ENCODE peak calls at places on chromosomes 1 and 21, in six cellular contexts. One of them, this sample, is unnamed.

GRCh38 chr1:57112148-57112547 is 146.3 kb upstream of the C8B start:
- DNase-seq in left lung: no peak
- DNase-seq in cardiac muscle cell: no peak
- DNase-seq in BE2C: no peak
- DNase-seq in keratinocyte: no peak
- DNase-seq in tibial artery: no peak
- DNase-seq in this sample: no peak

GRCh38 chr1:156795787-156796186 is 20.9 kb downstream of the SH2D2A start:
- DNase-seq in left lung: no peak
- DNase-seq in cardiac muscle cell: no peak
- DNase-seq in BE2C: no peak
- DNase-seq in keratinocyte: no peak
- DNase-seq in tibial artery: no peak
- DNase-seq in this sample: no peak

GRCh38 chr1:203381151-203381751 is 30.3 kb upstream of the FMOD start:
- DNase-seq in left lung: no peak
- DNase-seq in cardiac muscle cell: no peak
- DNase-seq in BE2C: no peak
- DNase-seq in keratinocyte: no peak
- DNase-seq in tibial artery: no peak
- DNase-seq in this sample: no peak

GRCh38 chr1:159978107-159978398 is 24.0 kb upstream of the SLAMF9 start:
- DNase-seq in left lung: no peak
- DNase-seq in cardiac muscle cell: no peak
- DNase-seq in BE2C: no peak
- DNase-seq in keratinocyte: no peak
- DNase-seq in tibial artery: no peak
- DNase-seq in this sample: no peak

GRCh38 chr1:246691622-246692495 is 32.4 kb upstream of the SCCPDH start:
- DNase-seq in left lung: no peak
- DNase-seq in cardiac muscle cell: peak; percentile 34
- DNase-seq in BE2C: no peak
- DNase-seq in keratinocyte: no peak
- DNase-seq in tibial artery: no peak
- DNase-seq in this sample: no peak

GRCh38 chr21:27771938-27772505 is 805.1 kb upstream of the ADAMTS5 start:
- DNase-seq in left lung: no peak
- DNase-seq in cardiac muscle cell: no peak
- DNase-seq in BE2C: no peak
- DNase-seq in keratinocyte: no peak
- DNase-seq in tibial artery: no peak
- DNase-seq in this sample: no peak

GRCh38 chr1:227886993-227887696 is 60.6 kb downstream of the WNT9A start:
- DNase-seq in left lung: peak; percentile 86
- DNase-seq in cardiac muscle cell: peak; percentile 81
- DNase-seq in BE2C: peak; percentile 18
- DNase-seq in keratinocyte: no peak
- DNase-seq in tibial artery: peak; percentile 68
- DNase-seq in this sample: no peak

GRCh38 chr1:226406401-226406881 is 1.5 kb downstream of the PARP1 start:
- DNase-seq in left lung: no peak
- DNase-seq in cardiac muscle cell: no peak
- DNase-seq in BE2C: no peak
- DNase-seq in keratinocyte: peak; percentile 68
- DNase-seq in tibial artery: no peak
- DNase-seq in this sample: no peak

GRCh38 chr21:31873275-31873695 is 465 bp downstream of the HUNK start:
- DNase-seq in left lung: no peak
- DNase-seq in cardiac muscle cell: no peak
- DNase-seq in BE2C: peak; percentile 66
- DNase-seq in keratinocyte: no peak
- DNase-seq in tibial artery: no peak
- DNase-seq in this sample: no peak

GRCh38 chr1:36400825-36401601 is 3.3 kb upstream of the LSM10 start:
- DNase-seq in left lung: peak; percentile 92
- DNase-seq in cardiac muscle cell: peak; percentile 72
- DNase-seq in BE2C: peak; percentile 18
- DNase-seq in keratinocyte: no peak
- DNase-seq in tibial artery: peak; percentile 89
- DNase-seq in this sample: no peak

GRCh38 chr1:53579221-53580008 is 120.2 kb downstream of the DMRTB1 start:
- DNase-seq in left lung: no peak
- DNase-seq in cardiac muscle cell: no peak
- DNase-seq in BE2C: no peak
- DNase-seq in keratinocyte: no peak
- DNase-seq in tibial artery: peak; percentile 21
- DNase-seq in this sample: no peak

GRCh38 chr1:157325220-157325619 is 187.0 kb upstream of the ETV3 start:
- DNase-seq in left lung: no peak
- DNase-seq in cardiac muscle cell: no peak
- DNase-seq in BE2C: no peak
- DNase-seq in keratinocyte: no peak
- DNase-seq in tibial artery: no peak
- DNase-seq in this sample: no peak

GRCh38 chr1:156638189-156638588 is 3.7 kb upstream of the BCAN start:
- DNase-seq in left lung: no peak
- DNase-seq in cardiac muscle cell: no peak
- DNase-seq in BE2C: no peak
- DNase-seq in keratinocyte: no peak
- DNase-seq in tibial artery: no peak
- DNase-seq in this sample: no peak

GRCh38 chr21:28018741-28019669 is 973.7 kb downstream of the LTN1 start:
- DNase-seq in left lung: peak; percentile 31
- DNase-seq in cardiac muscle cell: peak; percentile 12
- DNase-seq in BE2C: peak; percentile 58
- DNase-seq in keratinocyte: no peak
- DNase-seq in tibial artery: no peak
- DNase-seq in this sample: no peak

GRCh38 chr1:116418091-116418830 is 45.2 kb downstream of the ATP1A1 start:
- DNase-seq in left lung: peak; percentile 94
- DNase-seq in cardiac muscle cell: peak; percentile 85
- DNase-seq in BE2C: peak; percentile 85
- DNase-seq in keratinocyte: no peak
- DNase-seq in tibial artery: peak; percentile 87
- DNase-seq in this sample: peak; percentile 45

GRCh38 chr1:236687273-236687672 is 974 bp downstream of the ACTN2 start:
- DNase-seq in left lung: no peak
- DNase-seq in cardiac muscle cell: no peak
- DNase-seq in BE2C: no peak
- DNase-seq in keratinocyte: no peak
- DNase-seq in tibial artery: no peak
- DNase-seq in this sample: no peak

GRCh38 chr1:236686815-236687160 is 489 bp downstream of the ACTN2 start:
- DNase-seq in left lung: peak; percentile 74
- DNase-seq in cardiac muscle cell: no peak
- DNase-seq in BE2C: peak; percentile 12
- DNase-seq in keratinocyte: no peak
- DNase-seq in tibial artery: no peak
- DNase-seq in this sample: no peak

GRCh38 chr1:236689713-236690569 is 3.6 kb downstream of the ACTN2 start:
- DNase-seq in left lung: no peak
- DNase-seq in cardiac muscle cell: no peak
- DNase-seq in BE2C: no peak
- DNase-seq in keratinocyte: no peak
- DNase-seq in tibial artery: no peak
- DNase-seq in this sample: no peak

GRCh38 chr1:236685917-236686814 is at the start of gene ACTN2:
- DNase-seq in left lung: peak; percentile 88
- DNase-seq in cardiac muscle cell: peak; percentile 68
- DNase-seq in BE2C: peak; percentile 82
- DNase-seq in keratinocyte: no peak
- DNase-seq in tibial artery: peak; percentile 81
- DNase-seq in this sample: no peak

GRCh38 chr1:236688705-236689104 is 2.4 kb downstream of the ACTN2 start:
- DNase-seq in left lung: no peak
- DNase-seq in cardiac muscle cell: no peak
- DNase-seq in BE2C: no peak
- DNase-seq in keratinocyte: no peak
- DNase-seq in tibial artery: no peak
- DNase-seq in this sample: no peak
- H3K4me3 ChIP-seq in left lung: no peak overlapping the region
- H3K4me3 ChIP-seq in cardiac muscle cell: peak overlapping the region; percentile 69
- H3K4me3 ChIP-seq in BE2C: no peak overlapping the region
- H3K4me3 ChIP-seq in keratinocyte: no peak overlapping the region
- H3K4me3 ChIP-seq in tibial artery: no peak overlapping the region
- H3K4me3 ChIP-seq in this sample: no peak overlapping the region

GRCh38 chr1:91766883-91767282 is 119.1 kb downstream of the TGFBR3 start:
- DNase-seq in left lung: no peak
- DNase-seq in cardiac muscle cell: no peak
- DNase-seq in BE2C: no peak
- DNase-seq in keratinocyte: no peak
- DNase-seq in tibial artery: no peak
- DNase-seq in this sample: no peak

GRCh38 chr1:91763252-91763651 is 122.7 kb downstream of the TGFBR3 start:
- DNase-seq in left lung: no peak
- DNase-seq in cardiac muscle cell: peak; percentile 57
- DNase-seq in BE2C: no peak
- DNase-seq in keratinocyte: no peak
- DNase-seq in tibial artery: no peak
- DNase-seq in this sample: no peak

GRCh38 chr1:91765293-91765692 is 120.7 kb downstream of the TGFBR3 start:
- DNase-seq in left lung: no peak
- DNase-seq in cardiac muscle cell: no peak
- DNase-seq in BE2C: no peak
- DNase-seq in keratinocyte: no peak
- DNase-seq in tibial artery: no peak
- DNase-seq in this sample: peak; percentile 62

GRCh38 chr1:91765880-91766443 is 120.0 kb downstream of the TGFBR3 start:
- DNase-seq in left lung: no peak
- DNase-seq in cardiac muscle cell: no peak
- DNase-seq in BE2C: no peak
- DNase-seq in keratinocyte: no peak
- DNase-seq in tibial artery: no peak
- DNase-seq in this sample: no peak

GRCh38 chr1:91764471-91765115 is 121.4 kb downstream of the TGFBR3 start:
- DNase-seq in left lung: no peak
- DNase-seq in cardiac muscle cell: no peak
- DNase-seq in BE2C: peak; percentile 17
- DNase-seq in keratinocyte: no peak
- DNase-seq in tibial artery: no peak
- DNase-seq in this sample: no peak
- TF ChIP-seq CTCF in left lung: no peak
- TF ChIP-seq CTCF in cardiac muscle cell: no peak
- TF ChIP-seq CTCF in BE2C: peak; percentile 40
- TF ChIP-seq CTCF in keratinocyte: no peak
- TF ChIP-seq CTCF in tibial artery: no peak
- TF ChIP-seq CTCF in this sample: no peak

GRCh38 chr21:35027558-35028450 is 21.3 kb downstream of the RUNX1 start:
- DNase-seq in left lung: no peak
- DNase-seq in cardiac muscle cell: no peak
- DNase-seq in BE2C: no peak
- DNase-seq in keratinocyte: no peak
- DNase-seq in tibial artery: no peak
- DNase-seq in this sample: no peak

GRCh38 chr21:35026153-35026499 is 23.0 kb downstream of the RUNX1 start:
- DNase-seq in left lung: no peak
- DNase-seq in cardiac muscle cell: peak; percentile 6
- DNase-seq in BE2C: no peak
- DNase-seq in keratinocyte: no peak
- DNase-seq in tibial artery: no peak
- DNase-seq in this sample: no peak

GRCh38 chr21:35025206-35026152 is 23.6 kb downstream of the RUNX1 start:
- DNase-seq in left lung: no peak
- DNase-seq in cardiac muscle cell: peak; percentile 19
- DNase-seq in BE2C: no peak
- DNase-seq in keratinocyte: no peak
- DNase-seq in tibial artery: no peak
- DNase-seq in this sample: no peak

GRCh38 chr21:35028451-35028757 is 20.7 kb downstream of the RUNX1 start:
- DNase-seq in left lung: no peak
- DNase-seq in cardiac muscle cell: no peak
- DNase-seq in BE2C: no peak
- DNase-seq in keratinocyte: no peak
- DNase-seq in tibial artery: no peak
- DNase-seq in this sample: no peak

GRCh38 chr21:35026617-35027557 is 22.2 kb downstream of the RUNX1 start:
- DNase-seq in left lung: peak; percentile 96
- DNase-seq in cardiac muscle cell: peak; percentile 88
- DNase-seq in BE2C: no peak
- DNase-seq in keratinocyte: no peak
- DNase-seq in tibial artery: peak; percentile 71
- DNase-seq in this sample: no peak
- H3K4me3 ChIP-seq in left lung: peak overlapping the region; percentile 10
- H3K4me3 ChIP-seq in cardiac muscle cell: no peak overlapping the region
- H3K4me3 ChIP-seq in BE2C: no peak overlapping the region
- H3K4me3 ChIP-seq in keratinocyte: no peak overlapping the region
- H3K4me3 ChIP-seq in tibial artery: peak overlapping the region; percentile 30
- H3K4me3 ChIP-seq in this sample: no peak overlapping the region

DNA sequence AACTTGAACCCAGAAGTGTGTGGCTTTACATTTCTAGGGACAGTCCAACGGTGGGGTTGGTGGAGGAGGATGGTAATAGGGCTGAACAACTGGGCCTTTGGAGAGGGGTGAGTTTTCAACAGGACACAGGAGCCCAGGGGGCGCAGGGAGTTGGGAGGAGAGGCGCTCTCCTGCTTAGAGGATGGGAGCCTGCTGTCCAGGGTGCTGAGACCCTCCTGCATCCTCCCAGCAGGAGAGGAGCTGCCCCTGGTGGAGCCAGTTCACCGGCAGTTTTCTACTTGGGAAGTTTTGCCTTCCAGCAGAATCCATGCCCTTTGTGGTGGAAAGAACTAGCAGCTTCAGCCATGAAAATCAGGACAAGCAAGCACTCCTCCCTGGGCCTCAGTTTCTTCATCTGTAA is 8.6 kb downstream of the KCNC4 start:
- DNase-seq in left lung: no peak
- DNase-seq in cardiac muscle cell: no peak
- DNase-seq in BE2C: no peak
- DNase-seq in keratinocyte: no peak
- DNase-seq in tibial artery: no peak
- DNase-seq in this sample: no peak
- TF ChIP-seq CTCF in left lung: no peak
- TF ChIP-seq CTCF in cardiac muscle cell: no peak
- TF ChIP-seq CTCF in BE2C: no peak
- TF ChIP-seq CTCF in keratinocyte: no peak
- TF ChIP-seq CTCF in tibial artery: no peak
- TF ChIP-seq CTCF in this sample: no peak